ENCODE peak calls at places on chromosomes 5 and 9, in seven cellular contexts. One of them, this sample, is unnamed.

GRCh38 chr9:87119328-87119881 is 172.1 kb upstream of the GAS1 start:
- DNase-seq in activated CD8-positive, alpha-beta T cell treated with anti-CD3 and anti-CD28 coated beads for 36 hours: no peak
- DNase-seq in SK-N-SH: peak; percentile 75
- DNase-seq in A549: no peak
- DNase-seq in adrenal gland: peak; percentile 66
- DNase-seq in astrocyte of the cerebellum: peak; percentile 73
- DNase-seq in GM23338: no peak
- DNase-seq in this sample: no peak

GRCh38 chr5:170701321-170701720 is 82.2 kb upstream of the GABRP start:
- DNase-seq in A549: no peak
- DNase-seq in SK-N-SH: no peak
- DNase-seq in adrenal gland: no peak
- DNase-seq in activated CD8-positive, alpha-beta T cell treated with anti-CD3 and anti-CD28 coated beads for 36 hours: no peak
- DNase-seq in GM23338: no peak
- DNase-seq in astrocyte of the cerebellum: no peak
- DNase-seq in this sample: no peak

GRCh38 chr9:132383462-132383883 is 23.2 kb downstream of the TTF1 start:
- DNase-seq in SK-N-SH: no peak
- DNase-seq in GM23338: no peak
- DNase-seq in adrenal gland: no peak
- DNase-seq in A549: no peak
- DNase-seq in activated CD8-positive, alpha-beta T cell treated with anti-CD3 and anti-CD28 coated beads for 36 hours: no peak
- DNase-seq in astrocyte of the cerebellum: no peak
- DNase-seq in this sample: no peak

GRCh38 chr5:116484645-116485044 is 90.0 kb downstream of the SEMA6A start:
- DNase-seq in GM23338: no peak
- DNase-seq in astrocyte of the cerebellum: no peak
- DNase-seq in adrenal gland: no peak
- DNase-seq in SK-N-SH: no peak
- DNase-seq in A549: no peak
- DNase-seq in activated CD8-positive, alpha-beta T cell treated with anti-CD3 and anti-CD28 coated beads for 36 hours: no peak
- DNase-seq in this sample: no peak

GRCh38 chr9:134420281-134420835 is 94.1 kb downstream of the RXRA start:
- DNase-seq in A549: no peak
- DNase-seq in activated CD8-positive, alpha-beta T cell treated with anti-CD3 and anti-CD28 coated beads for 36 hours: no peak
- DNase-seq in adrenal gland: no peak
- DNase-seq in GM23338: no peak
- DNase-seq in astrocyte of the cerebellum: no peak
- DNase-seq in SK-N-SH: no peak
- DNase-seq in this sample: no peak

GRCh38 chr5:126961702-126962101 is 68.7 kb downstream of the MARCHF3 start:
- DNase-seq in SK-N-SH: no peak
- DNase-seq in activated CD8-positive, alpha-beta T cell treated with anti-CD3 and anti-CD28 coated beads for 36 hours: no peak
- DNase-seq in adrenal gland: no peak
- DNase-seq in GM23338: no peak
- DNase-seq in astrocyte of the cerebellum: no peak
- DNase-seq in A549: no peak
- DNase-seq in this sample: no peak

GRCh38 chr5:149037819-149038218 is 25.0 kb downstream of the SH3TC2 start:
- DNase-seq in astrocyte of the cerebellum: no peak
- DNase-seq in GM23338: no peak
- DNase-seq in SK-N-SH: no peak
- DNase-seq in adrenal gland: no peak
- DNase-seq in activated CD8-positive, alpha-beta T cell treated with anti-CD3 and anti-CD28 coated beads for 36 hours: peak; percentile 63
- DNase-seq in A549: no peak
- DNase-seq in this sample: no peak

GRCh38 chr5:6712582-6713273 is 504 bp upstream of the TENT4A start:
- DNase-seq in GM23338: peak; percentile 96
- DNase-seq in A549: peak; percentile 98
- DNase-seq in activated CD8-positive, alpha-beta T cell treated with anti-CD3 and anti-CD28 coated beads for 36 hours: peak; percentile 95
- DNase-seq in adrenal gland: peak; percentile 97
- DNase-seq in astrocyte of the cerebellum: peak; percentile 89
- DNase-seq in SK-N-SH: no peak
- DNase-seq in this sample: no peak

GRCh38 chr9:91100878-91101450 is 260.8 kb downstream of the AUH start:
- DNase-seq in adrenal gland: no peak
- DNase-seq in A549: no peak
- DNase-seq in SK-N-SH: no peak
- DNase-seq in astrocyte of the cerebellum: no peak
- DNase-seq in GM23338: no peak
- DNase-seq in activated CD8-positive, alpha-beta T cell treated with anti-CD3 and anti-CD28 coated beads for 36 hours: peak; percentile 17
- DNase-seq in this sample: no peak

GRCh38 chr5:3382151-3382550 is 213.5 kb upstream of the IRX1 start:
- DNase-seq in activated CD8-positive, alpha-beta T cell treated with anti-CD3 and anti-CD28 coated beads for 36 hours: no peak
- DNase-seq in GM23338: no peak
- DNase-seq in SK-N-SH: no peak
- DNase-seq in A549: no peak
- DNase-seq in adrenal gland: no peak
- DNase-seq in astrocyte of the cerebellum: no peak
- DNase-seq in this sample: no peak

GRCh38 chr5:77560677-77561263 is 68.7 kb upstream of the WDR41 start:
- DNase-seq in adrenal gland: peak; percentile 5
- DNase-seq in A549: peak; percentile 60
- DNase-seq in astrocyte of the cerebellum: peak; percentile 41
- DNase-seq in SK-N-SH: peak; percentile 40
- DNase-seq in activated CD8-positive, alpha-beta T cell treated with anti-CD3 and anti-CD28 coated beads for 36 hours: no peak
- DNase-seq in GM23338: peak; percentile 79
- DNase-seq in this sample: peak; percentile 9

GRCh38 chr5:136799806-136800372 is 434.5 kb upstream of the TRPC7 start:
- DNase-seq in GM23338: peak; percentile 29
- DNase-seq in astrocyte of the cerebellum: no peak
- DNase-seq in SK-N-SH: no peak
- DNase-seq in A549: no peak
- DNase-seq in activated CD8-positive, alpha-beta T cell treated with anti-CD3 and anti-CD28 coated beads for 36 hours: no peak
- DNase-seq in adrenal gland: no peak
- DNase-seq in this sample: no peak

GRCh38 chr5:136805466-136805865 is 440.1 kb upstream of the TRPC7 start:
- DNase-seq in A549: no peak
- DNase-seq in activated CD8-positive, alpha-beta T cell treated with anti-CD3 and anti-CD28 coated beads for 36 hours: no peak
- DNase-seq in SK-N-SH: no peak
- DNase-seq in adrenal gland: no peak
- DNase-seq in astrocyte of the cerebellum: no peak
- DNase-seq in GM23338: no peak
- DNase-seq in this sample: no peak

DNA sequence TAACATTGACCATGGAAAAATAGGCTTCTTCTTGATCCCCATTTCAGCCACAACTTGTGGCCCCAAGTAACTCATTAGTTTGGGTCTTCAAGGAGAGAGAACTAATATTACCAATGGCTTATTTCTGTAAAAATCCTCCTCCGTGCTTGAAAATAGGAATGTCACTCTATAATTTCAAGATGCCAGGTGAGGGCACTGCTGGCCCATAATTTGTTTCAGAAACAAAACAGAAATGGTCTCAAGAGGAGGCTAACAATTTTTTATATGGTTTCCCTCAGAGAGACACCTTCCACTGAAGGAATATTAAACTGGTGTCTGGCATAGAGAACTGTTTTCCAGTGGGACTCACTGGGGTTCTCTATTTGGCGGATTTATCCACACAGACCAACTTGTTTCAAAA is 437.0 kb upstream of the TRPC7 start:
- DNase-seq in SK-N-SH: peak; percentile 14
- DNase-seq in activated CD8-positive, alpha-beta T cell treated with anti-CD3 and anti-CD28 coated beads for 36 hours: no peak
- DNase-seq in A549: peak; percentile 24
- DNase-seq in astrocyte of the cerebellum: peak; percentile 20
- DNase-seq in GM23338: peak; percentile 41
- DNase-seq in adrenal gland: peak; percentile 44
- DNase-seq in this sample: no peak
- TF ChIP-seq CTCF in SK-N-SH: peak; percentile 64
- TF ChIP-seq CTCF in activated CD8-positive, alpha-beta T cell treated with anti-CD3 and anti-CD28 coated beads for 36 hours: no peak
- TF ChIP-seq CTCF in A549: peak; percentile 51
- TF ChIP-seq CTCF in astrocyte of the cerebellum: peak; percentile 46
- TF ChIP-seq CTCF in GM23338: peak; percentile 63
- TF ChIP-seq CTCF in adrenal gland: peak; percentile 55
- TF ChIP-seq CTCF in this sample: peak; percentile 19

GRCh38 chr5:13252701-13253100 is 691.8 kb downstream of the DNAH5 start:
- DNase-seq in astrocyte of the cerebellum: no peak
- DNase-seq in GM23338: no peak
- DNase-seq in adrenal gland: no peak
- DNase-seq in A549: no peak
- DNase-seq in SK-N-SH: no peak
- DNase-seq in activated CD8-positive, alpha-beta T cell treated with anti-CD3 and anti-CD28 coated beads for 36 hours: no peak
- DNase-seq in this sample: no peak

GRCh38 chr5:13251623-13252367 is 692.7 kb downstream of the DNAH5 start:
- DNase-seq in GM23338: peak; percentile 36
- DNase-seq in astrocyte of the cerebellum: no peak
- DNase-seq in activated CD8-positive, alpha-beta T cell treated with anti-CD3 and anti-CD28 coated beads for 36 hours: no peak
- DNase-seq in A549: no peak
- DNase-seq in SK-N-SH: no peak
- DNase-seq in adrenal gland: peak; percentile 16
- DNase-seq in this sample: no peak

GRCh38 chr5:13248236-13248635 is 696.3 kb downstream of the DNAH5 start:
- DNase-seq in adrenal gland: no peak
- DNase-seq in activated CD8-positive, alpha-beta T cell treated with anti-CD3 and anti-CD28 coated beads for 36 hours: no peak
- DNase-seq in SK-N-SH: no peak
- DNase-seq in A549: no peak
- DNase-seq in GM23338: no peak
- DNase-seq in astrocyte of the cerebellum: peak; percentile 20
- DNase-seq in this sample: no peak

GRCh38 chr5:13249854-13250253 is 694.6 kb downstream of the DNAH5 start:
- DNase-seq in astrocyte of the cerebellum: no peak
- DNase-seq in adrenal gland: no peak
- DNase-seq in A549: no peak
- DNase-seq in SK-N-SH: no peak
- DNase-seq in activated CD8-positive, alpha-beta T cell treated with anti-CD3 and anti-CD28 coated beads for 36 hours: no peak
- DNase-seq in GM23338: no peak
- DNase-seq in this sample: no peak

DNA sequence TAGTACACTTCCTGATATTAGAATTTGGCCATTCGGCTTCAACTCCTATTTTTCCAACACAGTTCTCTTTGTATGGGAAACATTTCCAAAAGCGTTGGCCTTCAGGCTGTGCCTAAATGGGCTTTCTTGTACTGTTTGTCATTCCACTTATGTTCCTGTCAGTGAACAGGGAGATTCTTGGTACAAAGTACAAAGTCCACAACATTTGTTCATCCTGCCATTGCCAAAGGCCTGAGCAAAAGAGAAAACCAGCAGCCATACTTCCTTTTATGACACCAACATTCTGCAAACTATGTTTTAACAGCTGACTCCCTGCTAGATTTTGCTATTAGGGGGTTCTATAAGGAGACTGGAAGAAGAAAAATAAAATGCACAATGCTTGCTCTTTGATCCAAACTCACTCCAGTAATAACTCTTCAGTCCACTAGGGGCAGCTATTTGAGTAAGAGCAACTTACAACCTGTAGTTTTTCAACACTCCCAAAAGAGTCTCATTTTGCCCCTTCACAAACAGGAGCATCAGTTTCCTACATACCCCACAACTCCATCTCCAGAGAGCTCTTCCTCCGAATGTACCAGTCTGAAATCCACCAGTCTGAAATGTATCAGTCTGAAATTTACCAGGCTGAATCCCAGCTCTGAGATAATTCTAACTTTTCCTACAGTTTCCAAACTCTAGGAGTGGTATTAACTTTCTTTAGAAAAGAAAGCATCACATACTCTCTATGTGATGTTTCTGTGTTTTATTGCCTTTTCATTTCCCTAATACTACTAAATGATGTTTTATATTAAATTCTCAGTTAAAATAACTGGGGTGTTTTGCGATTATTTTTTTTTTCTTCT is 693.8 kb downstream of the DNAH5 start:
- DNase-seq in adrenal gland: no peak
- DNase-seq in astrocyte of the cerebellum: no peak
- DNase-seq in activated CD8-positive, alpha-beta T cell treated with anti-CD3 and anti-CD28 coated beads for 36 hours: no peak
- DNase-seq in A549: peak; percentile 19
- DNase-seq in GM23338: peak; percentile 81
- DNase-seq in SK-N-SH: peak; percentile 20
- DNase-seq in this sample: peak; percentile 40
- TF ChIP-seq CTCF in adrenal gland: peak; percentile 56
- TF ChIP-seq CTCF in astrocyte of the cerebellum: peak; percentile 55
- TF ChIP-seq CTCF in activated CD8-positive, alpha-beta T cell treated with anti-CD3 and anti-CD28 coated beads for 36 hours: peak; percentile 36
- TF ChIP-seq CTCF in A549: peak; percentile 26
- TF ChIP-seq CTCF in GM23338: peak; percentile 61
- TF ChIP-seq CTCF in SK-N-SH: peak; percentile 68
- TF ChIP-seq CTCF in this sample: peak; percentile 65

GRCh38 chr9:32526707-32527048 is 682 bp upstream of the RIGI start:
- DNase-seq in activated CD8-positive, alpha-beta T cell treated with anti-CD3 and anti-CD28 coated beads for 36 hours: no peak
- DNase-seq in adrenal gland: no peak
- DNase-seq in GM23338: no peak
- DNase-seq in A549: no peak
- DNase-seq in SK-N-SH: no peak
- DNase-seq in astrocyte of the cerebellum: no peak
- DNase-seq in this sample: no peak

GRCh38 chr9:32523910-32524309 is 2.1 kb downstream of the RIGI start:
- DNase-seq in activated CD8-positive, alpha-beta T cell treated with anti-CD3 and anti-CD28 coated beads for 36 hours: no peak
- DNase-seq in adrenal gland: no peak
- DNase-seq in astrocyte of the cerebellum: no peak
- DNase-seq in SK-N-SH: no peak
- DNase-seq in GM23338: no peak
- DNase-seq in A549: no peak
- DNase-seq in this sample: no peak

GRCh38 chr9:32525506-32525905 is 490 bp downstream of the RIGI start:
- DNase-seq in astrocyte of the cerebellum: no peak
- DNase-seq in activated CD8-positive, alpha-beta T cell treated with anti-CD3 and anti-CD28 coated beads for 36 hours: no peak
- DNase-seq in GM23338: no peak
- DNase-seq in SK-N-SH: no peak
- DNase-seq in adrenal gland: no peak
- DNase-seq in A549: no peak
- DNase-seq in this sample: no peak

GRCh38 chr9:32524558-32525461 is 1.2 kb downstream of the RIGI start:
- DNase-seq in A549: no peak
- DNase-seq in activated CD8-positive, alpha-beta T cell treated with anti-CD3 and anti-CD28 coated beads for 36 hours: peak; percentile 45
- DNase-seq in astrocyte of the cerebellum: no peak
- DNase-seq in adrenal gland: no peak
- DNase-seq in GM23338: peak; percentile 67
- DNase-seq in SK-N-SH: no peak
- DNase-seq in this sample: peak; percentile 16

DNA sequence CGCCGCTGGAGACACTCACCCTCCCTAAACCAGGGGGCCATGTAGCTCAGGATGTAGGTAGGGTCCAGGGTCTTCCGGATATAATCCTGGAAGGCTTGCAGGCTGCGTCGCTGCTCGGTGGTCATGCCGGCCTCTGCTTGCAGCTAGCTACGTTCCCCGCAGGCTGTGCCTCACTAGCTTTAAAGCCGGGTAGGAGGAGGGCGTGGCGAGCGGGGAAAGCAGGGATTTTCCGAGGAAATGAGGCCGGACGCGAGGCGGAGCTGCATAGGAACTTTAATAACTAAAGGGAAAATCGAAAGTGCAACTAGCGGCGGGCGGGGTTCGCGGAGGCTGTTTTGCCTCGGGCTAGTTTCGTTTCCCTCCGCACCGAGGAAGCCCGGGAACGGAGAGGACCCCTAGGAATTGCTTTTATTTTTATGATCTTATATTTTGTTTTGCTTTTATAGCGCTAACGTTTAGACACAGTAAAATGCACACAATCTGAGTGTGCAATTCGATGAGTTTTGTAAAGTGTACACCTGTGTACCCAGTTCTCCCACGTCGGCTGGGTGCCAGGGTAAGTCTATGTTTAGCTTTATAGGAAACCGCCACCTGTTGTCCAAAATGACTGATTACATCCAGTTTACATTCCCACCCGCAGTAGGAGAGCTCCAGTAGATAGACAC is at the start of gene RIGI:
- DNase-seq in adrenal gland: peak; percentile 96
- DNase-seq in SK-N-SH: peak; percentile 64
- DNase-seq in astrocyte of the cerebellum: peak; percentile 85
- DNase-seq in A549: peak; percentile 85
- DNase-seq in GM23338: peak; percentile 91
- DNase-seq in activated CD8-positive, alpha-beta T cell treated with anti-CD3 and anti-CD28 coated beads for 36 hours: peak; percentile 81
- DNase-seq in this sample: peak; percentile 38
- TF ChIP-seq CTCF in adrenal gland: peak; percentile 44
- TF ChIP-seq CTCF in SK-N-SH: peak; percentile 65
- TF ChIP-seq CTCF in astrocyte of the cerebellum: peak; percentile 48
- TF ChIP-seq CTCF in A549: peak; percentile 71
- TF ChIP-seq CTCF in GM23338: peak; percentile 65
- TF ChIP-seq CTCF in activated CD8-positive, alpha-beta T cell treated with anti-CD3 and anti-CD28 coated beads for 36 hours: peak; percentile 59
- TF ChIP-seq CTCF in this sample: peak; percentile 36

GRCh38 chr9:121700165-121700830 is 48.9 kb downstream of the DAB2IP start:
- DNase-seq in A549: peak; percentile 58
- DNase-seq in activated CD8-positive, alpha-beta T cell treated with anti-CD3 and anti-CD28 coated beads for 36 hours: peak; percentile 37
- DNase-seq in astrocyte of the cerebellum: no peak
- DNase-seq in GM23338: peak; percentile 72
- DNase-seq in adrenal gland: peak; percentile 64
- DNase-seq in SK-N-SH: peak; percentile 78
- DNase-seq in this sample: no peak
- TF ChIP-seq CTCF in A549: peak; percentile 48
- TF ChIP-seq CTCF in activated CD8-positive, alpha-beta T cell treated with anti-CD3 and anti-CD28 coated beads for 36 hours: no peak
- TF ChIP-seq CTCF in astrocyte of the cerebellum: peak; percentile 63
- TF ChIP-seq CTCF in GM23338: peak; percentile 78
- TF ChIP-seq CTCF in adrenal gland: peak; percentile 44
- TF ChIP-seq CTCF in SK-N-SH: peak; percentile 72
- TF ChIP-seq CTCF in this sample: peak; percentile 23